ENCODE peak calls at places on chromosome 21, in seven cellular contexts. E is SK-N-SH, L is GM23248, M is MM.1S, T is GM23338, S is neural progenitor cell, A is hepatocyte. I is an unnamed sample. For H3K79me2, the result is how much of the 10 kb centered on the place peaks cover.

GRCh38 chr21:26835027-26835713 is 10.0 kb downstream of the ADAMTS1 start:
- DNase-seq in S (no peak), E (no peak), L (peak), A (no peak), M (no peak), T (no peak), I (no peak)

GRCh38 chr21:18893411-18893810 is 489.8 kb upstream of the TMPRSS15 start:
- DNase-seq in M (no peak), T (no peak), S (no peak), L (no peak), A (no peak), E (no peak), I (no peak)

GRCh38 chr21:17514124-17514481 is 1.3 kb downstream of the CXADR start:
- DNase-seq in L (peak), E (no peak), A (peak), S (peak), M (no peak), T (peak), I (no peak)

GRCh38 chr21:22791986-22792560 is 1793.9 kb downstream of the NCAM2 start:
- DNase-seq in A (peak), L (peak), S (peak), T (peak), M (peak), E (peak), I (peak)

GRCh38 chr21:16488042-16488441 is 758.3 kb downstream of the USP25 start:
- DNase-seq in M (no peak), T (no peak), S (no peak), L (no peak), A (no peak), E (no peak), I (no peak)

GRCh38 chr21:41381731-41382130 is 19.9 kb downstream of the MX2 start:
- DNase-seq in L (no peak), M (no peak), T (no peak), S (no peak), A (no peak), E (no peak), I (no peak)

GRCh38 chr21:17688912-17689874 is 76.5 kb upstream of the BTG3 start:
- DNase-seq in M (no peak), S (no peak), T (peak), A (peak), E (no peak), L (no peak), I (peak)

GRCh38 chr21:31908106-31909031 is 35.5 kb downstream of the HUNK start:
- DNase-seq in T (peak), L (peak), M (no peak), A (peak), S (peak), E (no peak), I (no peak)

GRCh38 chr21:29098156-29098555 is 24.7 kb upstream of the CCT8 start:
- DNase-seq in M (no peak), S (no peak), E (no peak), T (no peak), L (peak), A (no peak), I (no peak)

GRCh38 chr21:37474342-37474741 is 107.8 kb downstream of the DYRK1A start:
- DNase-seq in E (no peak), M (no peak), T (no peak), L (no peak), S (no peak), A (no peak), I (no peak)

GRCh38 chr21:34890724-34891609 is 158.1 kb downstream of the RUNX1 start:
- DNase-seq in T (peak), E (peak), L (peak), M (no peak), S (peak), A (peak), I (no peak)

GRCh38 chr21:28671549-28672195 is 321.0 kb downstream of the LTN1 start:
- DNase-seq in M (no peak), S (no peak), T (no peak), L (peak), E (no peak), A (no peak), I (no peak)

GRCh38 chr21:35231115-35231514 is 182.0 kb upstream of the RUNX1 start:
- DNase-seq in L (no peak), S (no peak), T (no peak), E (no peak), M (peak), A (no peak), I (peak)

GRCh38 chr21:36949171-36950141 is 17.0 kb downstream of the HLCS start:
- DNase-seq in A (no peak), S (no peak), T (peak), M (no peak), E (no peak), L (no peak), I (no peak)

GRCh38 chr21:29175408-29176147 is 45.1 kb downstream of the MAP3K7CL start:
- DNase-seq in M (no peak), T (no peak), S (no peak), L (peak), E (no peak), A (peak), I (no peak)

GRCh38 chr21:28636988-28637691 is 355.5 kb downstream of the LTN1 start:
- DNase-seq in S (no peak), T (no peak), A (no peak), E (no peak), L (peak), M (no peak), I (no peak)

GRCh38 chr21:35989185-35989735 is 71.1 kb downstream of the SETD4 start:
- DNase-seq in T (no peak), A (no peak), E (no peak), S (no peak), M (no peak), L (peak), I (no peak)

GRCh38 chr21:32411366-32412161 is 942 bp upstream of the EVA1C start:
- DNase-seq in E (peak), S (peak), A (peak), L (peak), M (no peak), T (peak), I (no peak)

GRCh38 chr21:34965200-34966174 is 83.6 kb downstream of the RUNX1 start:
- DNase-seq in L (peak), T (no peak), M (no peak), E (no peak), A (no peak), S (no peak), I (no peak)

GRCh38 chr21:27586986-27587385 is 620.1 kb upstream of the ADAMTS5 start:
- DNase-seq in S (no peak), T (no peak), A (no peak), M (no peak), E (no peak), L (peak), I (no peak)

GRCh38 chr21:37787456-37787855 is 128.8 kb downstream of the KCNJ6 start:
- DNase-seq in T (no peak), M (no peak), S (no peak), E (no peak), A (no peak), L (peak), I (no peak)

GRCh38 chr21:17539323-17539722 is 26.5 kb downstream of the CXADR start:
- DNase-seq in M (no peak), T (no peak), S (no peak), L (no peak), A (no peak), E (no peak), I (peak)

GRCh38 chr21:43733529-43734071 is 14.7 kb downstream of the PDXK start:
- DNase-seq in E (no peak), A (no peak), T (no peak), L (peak), S (no peak), M (no peak), I (no peak)

GRCh38 chr21:21101911-21102310 is 103.7 kb downstream of the NCAM2 start:
- DNase-seq in L (no peak), A (peak), E (peak), S (peak), M (peak), T (peak), I (no peak)

GRCh38 chr21:45078877-45079281 is 4.5 kb downstream of the ADARB1 start:
- DNase-seq in L (peak), M (no peak), E (no peak), S (no peak), T (no peak), A (no peak), I (no peak)
- H3K79me2 ChIP-seq in L (half or more), M (under half), E (half or more), S (under half), T (under half), A (half or more), I (under half)

DNA sequence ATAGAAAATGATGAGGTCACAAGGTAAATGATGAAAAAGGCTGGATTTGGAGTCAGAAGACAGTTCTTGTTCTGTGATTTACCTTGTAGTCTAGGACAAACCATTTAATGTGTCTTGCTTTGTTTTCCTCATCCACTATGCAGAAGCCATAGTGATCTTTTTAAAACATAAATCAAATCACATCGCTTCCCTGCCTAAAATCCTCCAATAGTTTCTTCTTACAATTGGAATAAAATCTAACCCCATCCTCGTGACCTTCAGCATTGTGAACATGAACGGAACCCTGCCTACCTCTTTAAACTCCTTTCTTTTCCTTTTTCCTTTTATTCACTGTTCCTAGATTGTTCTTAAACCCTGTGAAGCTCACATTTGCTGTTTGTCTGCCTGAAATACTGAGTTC is 204.9 kb upstream of the SAMSN1 start:
- DNase-seq in A (no peak), T (no peak), M (no peak), S (no peak), L (no peak), E (no peak), I (no peak)
- TF ChIP-seq EZH2phosphoT487 in A (no peak), T (no peak), M (no peak), S (no peak), L (no peak), E (no peak), I (no peak)

GRCh38 chr21:33836408-33836807 is 79.2 kb downstream of the ATP5PO start:
- DNase-seq in E (no peak), A (no peak), S (no peak), T (no peak), M (no peak), L (no peak), I (no peak)
- H3K27ac ChIP-seq in E (no peak), A (no peak), S (no peak), T (no peak), M (no peak), L (no peak), I (no peak)

GRCh38 chr21:30880914-30881313 is 466 bp downstream of the KRTAP11-1 start:
- DNase-seq in A (no peak), M (no peak), T (no peak), L (no peak), S (no peak), E (no peak), I (no peak)
- H3K79me2 ChIP-seq in A (under half), M (under half), T (under half), L (under half), S (under half), E (under half), I (under half)

DNA sequence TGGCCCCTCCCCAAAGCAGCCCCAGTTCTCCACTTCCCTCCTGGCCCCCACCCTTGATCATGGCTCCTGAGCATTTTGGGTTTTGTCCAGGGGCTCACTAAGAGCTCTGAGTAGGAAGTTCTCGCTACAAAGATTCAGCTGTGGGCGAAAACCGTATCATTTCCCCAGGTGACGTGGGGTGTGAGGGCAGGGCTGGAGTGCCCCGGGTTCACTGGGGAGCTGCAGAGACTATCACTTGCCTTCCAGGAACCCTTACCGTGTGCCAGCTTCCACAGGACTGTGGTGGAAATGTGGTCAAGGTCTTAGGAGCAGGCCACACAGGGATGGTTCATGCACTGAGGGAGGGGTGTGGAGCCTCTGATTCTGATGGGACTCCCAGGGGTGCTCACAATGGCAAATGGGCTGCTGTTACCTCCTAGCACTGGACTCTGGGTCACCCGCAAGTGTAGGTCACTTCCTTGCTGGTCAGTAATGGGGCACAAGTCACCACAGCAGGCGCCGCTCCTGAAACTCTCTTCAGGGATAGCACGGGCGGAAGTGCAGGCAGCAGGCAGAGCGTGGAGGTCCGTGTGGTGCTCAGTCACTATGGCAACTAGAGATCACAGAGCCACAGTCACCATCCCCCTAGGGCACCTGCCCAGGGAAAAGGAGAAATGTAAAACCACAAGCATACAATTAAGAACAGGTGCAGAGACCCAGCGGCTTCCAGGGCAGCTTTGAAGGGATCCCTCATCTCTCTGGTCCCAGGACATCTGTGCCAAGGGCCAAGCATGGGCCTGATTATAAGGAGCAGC is 35.4 kb downstream of the RSPH1 start:
- DNase-seq in S (peak), T (peak), L (no peak), A (no peak), E (peak), M (peak), I (peak)
- TF ChIP-seq EZH2phosphoT487 in S (no peak), T (no peak), L (no peak), A (no peak), E (no peak), M (no peak), I (no peak)

GRCh38 chr21:38936237-38936636 is 130.5 kb downstream of the ETS2 start:
- DNase-seq in E (no peak), M (no peak), A (no peak), L (no peak), T (no peak), S (no peak), I (no peak)

GRCh38 chr21:38937844-38938243 is 132.1 kb downstream of the ETS2 start:
- DNase-seq in M (no peak), L (no peak), S (no peak), T (no peak), E (no peak), A (no peak), I (no peak)

GRCh38 chr21:38942617-38943245 is 137.0 kb downstream of the ETS2 start:
- DNase-seq in E (no peak), L (no peak), S (no peak), A (no peak), T (no peak), M (no peak), I (no peak)

GRCh38 chr21:38937286-38937790 is 131.6 kb downstream of the ETS2 start:
- DNase-seq in M (no peak), A (no peak), S (no peak), E (no peak), T (no peak), L (no peak), I (no peak)

GRCh38 chr21:38938343-38938742 is 132.6 kb downstream of the ETS2 start:
- DNase-seq in M (peak), A (no peak), E (peak), L (peak), T (peak), S (peak), I (peak)
- H3K27ac ChIP-seq in M (no peak), A (no peak), E (no peak), L (no peak), T (no peak), S (no peak), I (no peak)

GRCh38 chr21:46327711-46328110 is 3.8 kb downstream of the PCNT start:
- DNase-seq in E (no peak), M (no peak), A (no peak), T (no peak), L (no peak), S (no peak), I (no peak)
- H3K79me2 ChIP-seq in E (half or more), M (half or more), A (half or more), T (half or more), L (half or more), S (half or more), I (half or more)

GRCh38 chr21:44892536-44893277 is 19.2 kb upstream of the PTTG1IP start:
- DNase-seq in S (peak), A (peak), L (peak), T (peak), M (peak), E (peak), I (peak)
- TF ChIP-seq EZH2phosphoT487 in S (no peak), A (no peak), L (no peak), T (no peak), M (no peak), E (no peak), I (no peak)

I was measured in OCI-LY7.